ENCODE peak calls at places on chromosome 11, in four cellular contexts. One of them, this sample, is unnamed.

GRCh38 chr11:86910592-86910991 is 44.6 kb downstream of the FZD4 start:
- DNase-seq in CD8-positive, alpha-beta T cell: no peak
- DNase-seq in C1 segment of cervical spinal cord: no peak
- DNase-seq in GOT3: no peak
- DNase-seq in this sample: no peak

GRCh38 chr11:75731095-75731494 is 13.5 kb downstream of the MOGAT2 start:
- DNase-seq in GOT3: no peak
- DNase-seq in CD8-positive, alpha-beta T cell: no peak
- DNase-seq in C1 segment of cervical spinal cord: no peak
- DNase-seq in this sample: no peak

GRCh38 chr11:60265373-60266214 is 14.9 kb upstream of the MS4A4A start:
- DNase-seq in CD8-positive, alpha-beta T cell: no peak
- DNase-seq in GOT3: no peak
- DNase-seq in C1 segment of cervical spinal cord: no peak
- DNase-seq in this sample: peak

GRCh38 chr11:13745165-13745564 is 76.7 kb downstream of the FAR1 start:
- DNase-seq in CD8-positive, alpha-beta T cell: no peak
- DNase-seq in C1 segment of cervical spinal cord: no peak
- DNase-seq in GOT3: no peak
- DNase-seq in this sample: no peak

GRCh38 chr11:122293298-122294023 is 177.4 kb upstream of the BLID start:
- DNase-seq in C1 segment of cervical spinal cord: no peak
- DNase-seq in GOT3: no peak
- DNase-seq in CD8-positive, alpha-beta T cell: no peak
- DNase-seq in this sample: no peak

GRCh38 chr11:1879941-1880720 is 11.6 kb downstream of the PRR33 start:
- DNase-seq in C1 segment of cervical spinal cord: no peak
- DNase-seq in GOT3: no peak
- DNase-seq in CD8-positive, alpha-beta T cell: no peak
- DNase-seq in this sample: no peak

GRCh38 chr11:11635456-11635855 is 13.7 kb upstream of the GALNT18 start:
- DNase-seq in GOT3: no peak
- DNase-seq in C1 segment of cervical spinal cord: no peak
- DNase-seq in CD8-positive, alpha-beta T cell: no peak
- DNase-seq in this sample: no peak

GRCh38 chr11:45318516-45318915 is 32.4 kb upstream of the SYT13 start:
- DNase-seq in CD8-positive, alpha-beta T cell: no peak
- DNase-seq in C1 segment of cervical spinal cord: no peak
- DNase-seq in GOT3: no peak
- DNase-seq in this sample: no peak

GRCh38 chr11:36609383-36609782 is 11.3 kb upstream of the RAG2 start:
- DNase-seq in GOT3: no peak
- DNase-seq in CD8-positive, alpha-beta T cell: no peak
- DNase-seq in C1 segment of cervical spinal cord: no peak
- DNase-seq in this sample: no peak

GRCh38 chr11:12893787-12894672 is 115.1 kb upstream of the RASSF10 start:
- DNase-seq in CD8-positive, alpha-beta T cell: peak
- DNase-seq in C1 segment of cervical spinal cord: no peak
- DNase-seq in GOT3: no peak
- DNase-seq in this sample: no peak

GRCh38 chr11:112270551-112271180 is 10.0 kb upstream of the PLET1 start:
- DNase-seq in GOT3: no peak
- DNase-seq in C1 segment of cervical spinal cord: no peak
- DNase-seq in CD8-positive, alpha-beta T cell: no peak
- DNase-seq in this sample: no peak

GRCh38 chr11:69911310-69912160 is 92.3 kb upstream of the FGF3 start:
- DNase-seq in C1 segment of cervical spinal cord: no peak
- DNase-seq in GOT3: no peak
- DNase-seq in CD8-positive, alpha-beta T cell: no peak
- DNase-seq in this sample: no peak

GRCh38 chr11:2139118-2139490 is at the start of gene IGF2:
- DNase-seq in CD8-positive, alpha-beta T cell: no peak
- DNase-seq in C1 segment of cervical spinal cord: no peak
- DNase-seq in GOT3: no peak
- DNase-seq in this sample: no peak

GRCh38 chr11:10351768-10352641 is 47.1 kb downstream of the ADM start:
- DNase-seq in C1 segment of cervical spinal cord: no peak
- DNase-seq in GOT3: no peak
- DNase-seq in CD8-positive, alpha-beta T cell: no peak
- DNase-seq in this sample: peak

GRCh38 chr11:114284021-114284420 is 12.2 kb upstream of the NNMT start:
- DNase-seq in C1 segment of cervical spinal cord: no peak
- DNase-seq in GOT3: no peak
- DNase-seq in CD8-positive, alpha-beta T cell: no peak
- DNase-seq in this sample: peak

GRCh38 chr11:22130462-22131053 is 62.3 kb upstream of the ANO5 start:
- DNase-seq in CD8-positive, alpha-beta T cell: no peak
- DNase-seq in C1 segment of cervical spinal cord: no peak
- DNase-seq in GOT3: no peak
- DNase-seq in this sample: no peak

GRCh38 chr11:94139421-94139820 is 10.8 kb downstream of the PANX1 start:
- DNase-seq in GOT3: no peak
- DNase-seq in C1 segment of cervical spinal cord: no peak
- DNase-seq in CD8-positive, alpha-beta T cell: no peak
- DNase-seq in this sample: no peak

GRCh38 chr11:36024716-36025115 is 80.9 kb downstream of the LDLRAD3 start:
- DNase-seq in C1 segment of cervical spinal cord: no peak
- DNase-seq in CD8-positive, alpha-beta T cell: no peak
- DNase-seq in GOT3: no peak
- DNase-seq in this sample: no peak

GRCh38 chr11:63880031-63880841 is 36.7 kb downstream of the RCOR2 start:
- DNase-seq in GOT3: no peak
- DNase-seq in C1 segment of cervical spinal cord: no peak
- DNase-seq in CD8-positive, alpha-beta T cell: no peak
- DNase-seq in this sample: peak

GRCh38 chr11:34234086-34234740 is 123.6 kb downstream of the ABTB2 start:
- DNase-seq in C1 segment of cervical spinal cord: no peak
- DNase-seq in CD8-positive, alpha-beta T cell: peak
- DNase-seq in GOT3: no peak
- DNase-seq in this sample: no peak

GRCh38 chr11:113771964-113772363 is 1.5 kb downstream of the ZW10 start:
- DNase-seq in GOT3: no peak
- DNase-seq in C1 segment of cervical spinal cord: no peak
- DNase-seq in CD8-positive, alpha-beta T cell: no peak
- DNase-seq in this sample: no peak

GRCh38 chr11:65382804-65383368 is 440 bp upstream of the SLC25A45 start:
- DNase-seq in C1 segment of cervical spinal cord: no peak
- DNase-seq in GOT3: no peak
- DNase-seq in CD8-positive, alpha-beta T cell: no peak
- DNase-seq in this sample: no peak

GRCh38 chr11:15123849-15124248 is 9.1 kb downstream of the INSC start:
- DNase-seq in C1 segment of cervical spinal cord: no peak
- DNase-seq in GOT3: no peak
- DNase-seq in CD8-positive, alpha-beta T cell: no peak
- DNase-seq in this sample: no peak

GRCh38 chr11:61090521-61090920 is 11.8 kb upstream of the CD5 start:
- DNase-seq in CD8-positive, alpha-beta T cell: no peak
- DNase-seq in GOT3: no peak
- DNase-seq in C1 segment of cervical spinal cord: no peak
- DNase-seq in this sample: no peak

GRCh38 chr11:1411301-1411700 is 21.6 kb downstream of the BRSK2 start:
- DNase-seq in C1 segment of cervical spinal cord: no peak
- DNase-seq in CD8-positive, alpha-beta T cell: no peak
- DNase-seq in GOT3: no peak
- DNase-seq in this sample: no peak

GRCh38 chr11:69529001-69529400 is 47.5 kb downstream of the LINC01488 start:
- DNase-seq in GOT3: no peak
- DNase-seq in CD8-positive, alpha-beta T cell: no peak
- DNase-seq in C1 segment of cervical spinal cord: no peak
- DNase-seq in this sample: no peak

GRCh38 chr11:31487848-31488247 is 21.6 kb downstream of the IMMP1L start:
- DNase-seq in C1 segment of cervical spinal cord: no peak
- DNase-seq in CD8-positive, alpha-beta T cell: no peak
- DNase-seq in GOT3: no peak
- DNase-seq in this sample: peak

GRCh38 chr11:118152552-118153471 is at the start of gene SCN4B:
- DNase-seq in CD8-positive, alpha-beta T cell: no peak
- DNase-seq in C1 segment of cervical spinal cord: no peak
- DNase-seq in GOT3: no peak
- DNase-seq in this sample: peak

GRCh38 chr11:2709429-2709828 is 9.6 kb upstream of the KCNQ1OT1 start:
- DNase-seq in CD8-positive, alpha-beta T cell: no peak
- DNase-seq in GOT3: no peak
- DNase-seq in C1 segment of cervical spinal cord: no peak
- DNase-seq in this sample: no peak

GRCh38 chr11:75571625-75572024 is 9.6 kb downstream of the SERPINH1 start:
- DNase-seq in CD8-positive, alpha-beta T cell: no peak
- DNase-seq in C1 segment of cervical spinal cord: no peak
- DNase-seq in GOT3: no peak
- DNase-seq in this sample: no peak

GRCh38 chr11:106384429-106384828 is 307.0 kb downstream of the AASDHPPT start:
- DNase-seq in CD8-positive, alpha-beta T cell: no peak
- DNase-seq in C1 segment of cervical spinal cord: no peak
- DNase-seq in GOT3: no peak
- DNase-seq in this sample: no peak

GRCh38 chr11:19094859-19095258 is 22.1 kb upstream of the ZDHHC13 start:
- DNase-seq in CD8-positive, alpha-beta T cell: no peak
- DNase-seq in GOT3: no peak
- DNase-seq in C1 segment of cervical spinal cord: no peak
- DNase-seq in this sample: no peak

GRCh38 chr11:39732002-39732401 is 1727.5 kb downstream of the LRRC4C start:
- DNase-seq in GOT3: no peak
- DNase-seq in CD8-positive, alpha-beta T cell: no peak
- DNase-seq in C1 segment of cervical spinal cord: no peak
- DNase-seq in this sample: no peak

GRCh38 chr11:94128171-94128745 is 383 bp upstream of the PANX1 start:
- DNase-seq in GOT3: no peak
- DNase-seq in CD8-positive, alpha-beta T cell: no peak
- DNase-seq in C1 segment of cervical spinal cord: no peak
- DNase-seq in this sample: peak

GRCh38 chr11:125935056-125935455 is 10.8 kb upstream of the VSIG10L2 start:
- DNase-seq in C1 segment of cervical spinal cord: no peak
- DNase-seq in GOT3: no peak
- DNase-seq in CD8-positive, alpha-beta T cell: no peak
- DNase-seq in this sample: no peak

GRCh38 chr11:58574851-58575250 is 805 bp downstream of the LPXN start:
- DNase-seq in C1 segment of cervical spinal cord: no peak
- DNase-seq in GOT3: no peak
- DNase-seq in CD8-positive, alpha-beta T cell: no peak
- DNase-seq in this sample: no peak

This sample was measured in NCI-H2171.